ENCODE peak calls at places on chromosomes 12 and 14, in four cellular contexts. One of them, this sample, is unnamed.

GRCh38 chr12:13222076-13222475 is 25.6 kb downstream of the EMP1 start:
- DNase-seq in GM23248: peak
- DNase-seq in body of pancreas: peak
- DNase-seq in lung microvascular endothelial cell: no peak
- DNase-seq in this sample: no peak

GRCh38 chr12:578743-579449 is 84.3 kb downstream of the NINJ2 start:
- DNase-seq in GM23248: no peak
- DNase-seq in body of pancreas: no peak
- DNase-seq in lung microvascular endothelial cell: peak
- DNase-seq in this sample: peak

GRCh38 chr14:59629384-59630158 is 53.0 kb upstream of the CCDC175 start:
- DNase-seq in GM23248: no peak
- DNase-seq in body of pancreas: no peak
- DNase-seq in lung microvascular endothelial cell: no peak
- DNase-seq in this sample: peak

GRCh38 chr14:30608533-30609006 is 13.5 kb upstream of the SCFD1 start:
- DNase-seq in GM23248: peak
- DNase-seq in body of pancreas: peak
- DNase-seq in lung microvascular endothelial cell: no peak
- DNase-seq in this sample: peak

GRCh38 chr12:111753144-111753881 is 13.4 kb upstream of the ALDH2 start:
- DNase-seq in GM23248: peak
- DNase-seq in body of pancreas: peak
- DNase-seq in lung microvascular endothelial cell: peak
- DNase-seq in this sample: no peak

GRCh38 chr14:51248041-51248987 is 8.3 kb downstream of the TMX1 start:
- DNase-seq in GM23248: no peak
- DNase-seq in body of pancreas: peak
- DNase-seq in lung microvascular endothelial cell: no peak
- DNase-seq in this sample: no peak

GRCh38 chr12:6183689-6184441 is 16.3 kb upstream of the CD9 start:
- DNase-seq in GM23248: peak
- DNase-seq in body of pancreas: peak
- DNase-seq in lung microvascular endothelial cell: peak
- DNase-seq in this sample: no peak

GRCh38 chr12:90969851-90970250 is 14.9 kb upstream of the CCER1 start:
- DNase-seq in GM23248: no peak
- DNase-seq in body of pancreas: no peak
- DNase-seq in lung microvascular endothelial cell: no peak
- DNase-seq in this sample: no peak

GRCh38 chr12:99092100-99092851 is 447.2 kb downstream of the APAF1 start:
- DNase-seq in GM23248: no peak
- DNase-seq in body of pancreas: no peak
- DNase-seq in lung microvascular endothelial cell: no peak
- DNase-seq in this sample: no peak

GRCh38 chr14:49946320-49947141 is 53.6 kb downstream of the ARF6 start:
- DNase-seq in GM23248: peak
- DNase-seq in body of pancreas: peak
- DNase-seq in lung microvascular endothelial cell: peak
- DNase-seq in this sample: peak

GRCh38 chr12:79411791-79412190 is 279.0 kb downstream of the PAWR start:
- DNase-seq in GM23248: no peak
- DNase-seq in body of pancreas: no peak
- DNase-seq in lung microvascular endothelial cell: no peak
- DNase-seq in this sample: no peak

GRCh38 chr12:130703733-130704375 is 12.2 kb downstream of the RIMBP2 start:
- DNase-seq in GM23248: no peak
- DNase-seq in body of pancreas: no peak
- DNase-seq in lung microvascular endothelial cell: no peak
- DNase-seq in this sample: no peak

GRCh38 chr12:38123566-38124246 is 192.9 kb upstream of the ALG10B start:
- DNase-seq in GM23248: no peak
- DNase-seq in body of pancreas: no peak
- DNase-seq in lung microvascular endothelial cell: no peak
- DNase-seq in this sample: no peak

GRCh38 chr12:42235426-42235825 is 2.6 kb downstream of the YAF2 start:
- DNase-seq in GM23248: no peak
- DNase-seq in body of pancreas: peak
- DNase-seq in lung microvascular endothelial cell: no peak
- DNase-seq in this sample: no peak

GRCh38 chr14:47917344-47917954 is 242.0 kb upstream of the MDGA2 start:
- DNase-seq in GM23248: peak
- DNase-seq in body of pancreas: peak
- DNase-seq in lung microvascular endothelial cell: no peak
- DNase-seq in this sample: peak

GRCh38 chr14:34007902-34008301 is 57.0 kb upstream of the EGLN3 start:
- DNase-seq in GM23248: no peak
- DNase-seq in body of pancreas: no peak
- DNase-seq in lung microvascular endothelial cell: no peak
- DNase-seq in this sample: no peak

GRCh38 chr12:132827763-132828703 is 636 bp downstream of the GOLGA3 start:
- DNase-seq in GM23248: peak
- DNase-seq in body of pancreas: peak
- DNase-seq in lung microvascular endothelial cell: peak
- DNase-seq in this sample: no peak

GRCh38 chr14:39673141-39674133 is 241.2 kb upstream of the FBXO33 start:
- DNase-seq in GM23248: peak
- DNase-seq in body of pancreas: no peak
- DNase-seq in lung microvascular endothelial cell: no peak
- DNase-seq in this sample: no peak

GRCh38 chr14:60509438-60510253 is 700 bp downstream of the SIX6 start:
- DNase-seq in GM23248: no peak
- DNase-seq in body of pancreas: no peak
- DNase-seq in lung microvascular endothelial cell: no peak
- DNase-seq in this sample: peak

GRCh38 chr12:80059875-80060274 is 39.5 kb upstream of the OTOGL start:
- DNase-seq in GM23248: no peak
- DNase-seq in body of pancreas: no peak
- DNase-seq in lung microvascular endothelial cell: no peak
- DNase-seq in this sample: no peak

GRCh38 chr14:34935552-34935951 is 47.2 kb upstream of the SRP54 start:
- DNase-seq in GM23248: no peak
- DNase-seq in body of pancreas: no peak
- DNase-seq in lung microvascular endothelial cell: peak
- DNase-seq in this sample: no peak

GRCh38 chr14:23113346-23114119 is 5.5 kb downstream of the CEBPE start:
- DNase-seq in GM23248: peak
- DNase-seq in body of pancreas: no peak
- DNase-seq in lung microvascular endothelial cell: no peak
- DNase-seq in this sample: no peak

GRCh38 chr12:118372541-118373495 is at the start of gene TAOK3:
- DNase-seq in GM23248: peak
- DNase-seq in body of pancreas: peak
- DNase-seq in lung microvascular endothelial cell: peak
- DNase-seq in this sample: peak

GRCh38 chr12:12791756-12792346 is 6.4 kb downstream of the APOLD1 start:
- DNase-seq in GM23248: peak
- DNase-seq in body of pancreas: no peak
- DNase-seq in lung microvascular endothelial cell: peak
- DNase-seq in this sample: peak

GRCh38 chr12:130555628-130556485 is 160.2 kb downstream of the RIMBP2 start:
- DNase-seq in GM23248: no peak
- DNase-seq in body of pancreas: peak
- DNase-seq in lung microvascular endothelial cell: no peak
- DNase-seq in this sample: peak

GRCh38 chr12:108840605-108841328 is 16.6 kb downstream of the SSH1 start:
- DNase-seq in GM23248: no peak
- DNase-seq in body of pancreas: no peak
- DNase-seq in lung microvascular endothelial cell: peak
- DNase-seq in this sample: peak

GRCh38 chr12:106629797-106630669 is 47.2 kb downstream of the RFX4 start:
- DNase-seq in GM23248: peak
- DNase-seq in body of pancreas: no peak
- DNase-seq in lung microvascular endothelial cell: peak
- DNase-seq in this sample: no peak

GRCh38 chr12:80183939-80184338 is 84.6 kb downstream of the OTOGL start:
- DNase-seq in GM23248: peak
- DNase-seq in body of pancreas: no peak
- DNase-seq in lung microvascular endothelial cell: peak
- DNase-seq in this sample: no peak

GRCh38 chr14:104227806-104228205 is 89.4 kb downstream of the KIF26A start:
- DNase-seq in GM23248: no peak
- DNase-seq in body of pancreas: no peak
- DNase-seq in lung microvascular endothelial cell: no peak
- DNase-seq in this sample: no peak

GRCh38 chr14:60095781-60096450 is 4.2 kb downstream of the PCNX4 start:
- DNase-seq in GM23248: peak
- DNase-seq in body of pancreas: no peak
- DNase-seq in lung microvascular endothelial cell: peak
- DNase-seq in this sample: no peak

GRCh38 chr14:37320106-37320505 is 122.4 kb downstream of the MIPOL1 start:
- DNase-seq in GM23248: no peak
- DNase-seq in body of pancreas: no peak
- DNase-seq in lung microvascular endothelial cell: no peak
- DNase-seq in this sample: no peak

GRCh38 chr14:52853522-52853854 is 62.1 kb upstream of the GNPNAT1 start:
- DNase-seq in GM23248: no peak
- DNase-seq in body of pancreas: no peak
- DNase-seq in lung microvascular endothelial cell: no peak
- DNase-seq in this sample: no peak

GRCh38 chr14:105088812-105089745 is 23.8 kb upstream of the GPR132 start:
- DNase-seq in GM23248: peak
- DNase-seq in body of pancreas: no peak
- DNase-seq in lung microvascular endothelial cell: no peak
- DNase-seq in this sample: peak

GRCh38 chr12:105724651-105725050 is 394.2 kb downstream of the C12orf75 start:
- DNase-seq in GM23248: peak
- DNase-seq in body of pancreas: no peak
- DNase-seq in lung microvascular endothelial cell: no peak
- DNase-seq in this sample: no peak

GRCh38 chr14:34750670-34751069 is 36.3 kb upstream of the CFL2 start:
- DNase-seq in GM23248: peak
- DNase-seq in body of pancreas: no peak
- DNase-seq in lung microvascular endothelial cell: no peak
- DNase-seq in this sample: no peak

GRCh38 chr12:6850796-6851152 is 312 bp downstream of the CDCA3 start:
- DNase-seq in GM23248: no peak
- DNase-seq in body of pancreas: no peak
- DNase-seq in lung microvascular endothelial cell: no peak
- DNase-seq in this sample: no peak

GRCh38 chr12:131249291-131250027 is 295.8 kb downstream of the ADGRD1 start:
- DNase-seq in GM23248: no peak
- DNase-seq in body of pancreas: peak
- DNase-seq in lung microvascular endothelial cell: no peak
- DNase-seq in this sample: no peak

GRCh38 chr12:93020998-93021597 is 92.0 kb upstream of the EEA1 start:
- DNase-seq in GM23248: no peak
- DNase-seq in body of pancreas: no peak
- DNase-seq in lung microvascular endothelial cell: no peak
- DNase-seq in this sample: no peak

This sample was measured in NCI-H524.